ENCODE peak calls at places on chromosomes 2 and 18, in nine cellular contexts. H is Peyer's patch, L is midbrain, F is NT2/D1, M is Kasumi-1, T is GM03348, E is coronary artery, Z is A172, G is Calu3. N is an unnamed sample.

GRCh38 chr2:232623768-232624553 is 9.4 kb upstream of the EFHD1 start:
- DNase-seq in H (no peak), L (no peak), F (no peak), M (no peak), T (no peak), E (no peak), Z (no peak), G (no peak), N (no peak)

GRCh38 chr2:68579689-68580088 is 63.7 kb upstream of the PROKR1 start:
- DNase-seq in H (no peak), L (no peak), F (no peak), M (no peak), T (no peak), E (no peak), Z (no peak), G (no peak), N (no peak)

GRCh38 chr2:196987654-196988364 is 61.3 kb upstream of the PGAP1 start:
- DNase-seq in H (no peak), L (peak; percentile 31), F (no peak), M (peak; percentile 89), T (peak; percentile 83), E (no peak), Z (peak; percentile 98), G (peak; percentile 55), N (peak; percentile 99)

GRCh38 chr2:238381341-238382130 is 45.2 kb upstream of the ASB1 start:
- DNase-seq in H (no peak), L (no peak), F (no peak), M (no peak), T (no peak), E (no peak), Z (no peak), G (no peak), N (no peak)

GRCh38 chr2:132424526-132425121 is 8.0 kb downstream of the GPR39 start:
- DNase-seq in H (no peak), L (peak; percentile 9), F (no peak), M (no peak), T (peak; percentile 47), E (no peak), Z (no peak), G (no peak), N (peak; percentile 61)

GRCh38 chr2:96508521-96509113 is 3.5 kb upstream of the NEURL3 start:
- DNase-seq in H (no peak), L (no peak), F (no peak), M (no peak), T (no peak), E (no peak), Z (no peak), G (no peak), N (no peak)

GRCh38 chr18:75376004-75376403 is 51.5 kb downstream of the SMIM21 start:
- DNase-seq in H (no peak), L (no peak), F (no peak), M (no peak), T (no peak), E (no peak), Z (no peak), G (no peak), N (no peak)

GRCh38 chr18:48896875-48897511 is 53.8 kb downstream of the SMAD7 start:
- DNase-seq in H (peak; percentile 47), L (peak; percentile 49), F (no peak), M (peak; percentile 90), T (peak; percentile 53), E (peak; percentile 75), Z (peak; percentile 66), G (peak; percentile 65), N (peak; percentile 63)

GRCh38 chr2:230162981-230163380 is 56.8 kb downstream of the SP110 start:
- DNase-seq in H (no peak), L (no peak), F (no peak), M (no peak), T (no peak), E (no peak), Z (no peak), G (no peak), N (no peak)

GRCh38 chr2:230980468-230980867 is 15.5 kb upstream of the SPATA3 start:
- DNase-seq in H (no peak), L (no peak), F (no peak), M (no peak), T (no peak), E (no peak), Z (no peak), G (no peak), N (no peak)